ENCODE peak calls at places on chromosomes 11 and 22, in five cellular contexts. H is H9; O is Jurkat, Clone E6-1; F is cardiac septum; Z is RKO. T is an unnamed sample.

GRCh38 chr11:110112457-110112856 is 19.3 kb downstream of the ZC3H12C start:
- DNase-seq in F (no peak), H (no peak), O (no peak), Z (no peak), T (no peak)

GRCh38 chr11:107651672-107652071 is 60.2 kb downstream of the SLN start:
- DNase-seq in O (no peak), H (no peak), F (no peak), Z (peak), T (peak)

GRCh38 chr11:134675983-134676382 is 263.9 kb upstream of the B3GAT1 start:
- DNase-seq in H (no peak), F (no peak), O (no peak), Z (no peak), T (no peak)

GRCh38 chr11:33094157-33094556 is 54.8 kb downstream of the TCP11L1 start:
- DNase-seq in O (no peak), F (no peak), H (no peak), Z (no peak), T (no peak)

GRCh38 chr11:69828971-69829344 is 9.7 kb upstream of the FGF3 start:
- DNase-seq in F (no peak), H (no peak), Z (no peak), O (no peak), T (peak)

GRCh38 chr22:47654922-47655451 is 892.5 kb downstream of the TBC1D22A start:
- DNase-seq in O (no peak), Z (no peak), F (no peak), H (no peak), T (no peak)

GRCh38 chr11:113148076-113148475 is 166.3 kb upstream of the TTC12 start:
- DNase-seq in F (no peak), O (no peak), Z (no peak), H (no peak), T (no peak)

GRCh38 chr11:59615132-59615636 is 390 bp downstream of the OSBP start:
- DNase-seq in O (peak), F (peak), H (peak), Z (peak), T (peak)

GRCh38 chr11:77294040-77294439 is 7.4 kb downstream of the GDPD4 start:
- DNase-seq in H (no peak), F (no peak), O (no peak), Z (no peak), T (no peak)

GRCh38 chr11:100753144-100753543 is 66.1 kb downstream of the ARHGAP42 start:
- DNase-seq in Z (no peak), F (no peak), H (peak), O (no peak), T (peak)

GRCh38 chr11:59943996-59944395 is 5.8 kb downstream of the OOSP1 start:
- DNase-seq in F (no peak), H (peak), Z (no peak), O (no peak), T (no peak)

GRCh38 chr11:41201156-41201555 is 258.3 kb downstream of the LRRC4C start:
- DNase-seq in O (peak), H (peak), F (no peak), Z (peak), T (peak)

GRCh38 chr11:71577469-71578004 is 5.1 kb downstream of the KRTAP5-11 start:
- DNase-seq in Z (no peak), H (no peak), O (no peak), F (no peak), T (no peak)

GRCh38 chr11:110093407-110094297 is 460 bp downstream of the ZC3H12C start:
- DNase-seq in Z (peak), H (peak), O (no peak), F (peak), T (peak)

GRCh38 chr22:36977401-36977861 is 41.8 kb downstream of the TST start:
- DNase-seq in O (peak), F (no peak), Z (no peak), H (peak), T (peak)

GRCh38 chr11:108647701-108648527 is 17.0 kb upstream of the DDX10 start:
- DNase-seq in F (peak), O (peak), H (peak), Z (peak), T (peak)

GRCh38 chr22:48980918-48981317 is 846.8 kb downstream of the BRD1 start:
- DNase-seq in Z (no peak), O (no peak), H (peak), F (no peak), T (no peak)

GRCh38 chr11:2186669-2187266 is 15.2 kb upstream of the TH start:
- DNase-seq in H (peak), F (no peak), O (peak), Z (no peak), T (no peak)

GRCh38 chr22:30056015-30056414 is 24.2 kb upstream of the HORMAD2 start:
- DNase-seq in O (no peak), F (no peak), Z (no peak), H (no peak), T (no peak)

GRCh38 chr11:106276126-106276525 is 198.7 kb downstream of the AASDHPPT start:
- DNase-seq in F (no peak), O (no peak), Z (no peak), H (no peak), T (no peak)

T was measured in SW480.